ENCODE peak calls at places on chromosomes 7 and 10, in nine cellular contexts. N is H4; C is HuH-7; T is activated CD4-positive, alpha-beta T cell treated with anti-CD3 and anti-CD28 coated beads for 4 hours; X is NB4; A is WERI-Rb-1; I is hippocampal formation; Z is ovary; M is EL. E is an unnamed sample.
A peak's percentile ranks its signal among the peaks of the same experiment; 100 is the strongest.

GRCh38 chr7:41110186-41110585 is 592.7 kb downstream of the INHBA start:
- DNase-seq in N (no peak), C (no peak), T (no peak), X (no peak), A (no peak), I (no peak), Z (no peak), M (peak; percentile 74), E (no peak)

GRCh38 chr10:33157108-33157507 is 177.4 kb downstream of the NRP1 start:
- DNase-seq in N (peak; percentile 16), C (no peak), T (no peak), X (peak; percentile 67), A (no peak), I (no peak), Z (no peak), M (peak; percentile 73), E (no peak)

GRCh38 chr10:58175990-58176910 is 91.4 kb downstream of the IPMK start:
- DNase-seq in N (no peak), C (no peak), T (no peak), X (peak; percentile 22), A (no peak), I (no peak), Z (no peak), M (peak; percentile 17), E (no peak)

GRCh38 chr7:115363916-115364315 is 442.0 kb downstream of the MDFIC start:
- DNase-seq in N (no peak), C (no peak), T (no peak), X (no peak), A (no peak), I (no peak), Z (no peak), M (peak; percentile 9), E (no peak)

GRCh38 chr7:23523486-23524075 is 8.2 kb downstream of the TRA2A start:
- DNase-seq in N (no peak), C (no peak), T (no peak), X (no peak), A (no peak), I (no peak), Z (no peak), M (no peak), E (no peak)

GRCh38 chr7:70568674-70569334 is 563.1 kb upstream of the GALNT17 start:
- DNase-seq in N (no peak), C (no peak), T (no peak), X (no peak), A (no peak), I (no peak), Z (no peak), M (no peak), E (no peak)

GRCh38 chr7:69668339-69668738 is 70.1 kb downstream of the AUTS2 start:
- DNase-seq in N (no peak), C (no peak), T (no peak), X (no peak), A (no peak), I (no peak), Z (no peak), M (no peak), E (no peak)

GRCh38 chr10:53952698-53953097 is 848.3 kb downstream of the PCDH15 start:
- DNase-seq in N (no peak), C (no peak), T (no peak), X (no peak), A (no peak), I (no peak), Z (no peak), M (no peak), E (no peak)

GRCh38 chr7:13077466-13077865 is 390.0 kb downstream of the ARL4A start:
- DNase-seq in N (peak; percentile 48), C (no peak), T (no peak), X (no peak), A (no peak), I (no peak), Z (no peak), M (peak; percentile 76), E (no peak)

GRCh38 chr10:81414038-81414437 is 461.0 kb upstream of the NRG3 start:
- DNase-seq in N (peak; percentile 19), C (no peak), T (no peak), X (peak; percentile 6), A (peak; percentile 63), I (no peak), Z (no peak), M (no peak), E (no peak)

GRCh38 chr10:69070951-69071350 is 17.0 kb upstream of the SRGN start:
- DNase-seq in N (no peak), C (no peak), T (no peak), X (no peak), A (no peak), I (no peak), Z (no peak), M (no peak), E (no peak)

GRCh38 chr7:130893441-130893894 is 159.5 kb upstream of the KLF14 start:
- DNase-seq in N (no peak), C (no peak), T (no peak), X (no peak), A (no peak), I (peak; percentile 65), Z (no peak), M (peak; percentile 63), E (no peak)

GRCh38 chr7:540997-541396 is 21.4 kb upstream of the PDGFA start:
- DNase-seq in N (no peak), C (no peak), T (no peak), X (peak; percentile 72), A (no peak), I (no peak), Z (no peak), M (no peak), E (no peak)

GRCh38 chr7:106009511-106010226 is 46.6 kb downstream of the CDHR3 start:
- DNase-seq in N (peak; percentile 97), C (peak; percentile 91), T (peak; percentile 80), X (peak; percentile 66), A (peak; percentile 73), I (peak; percentile 62), Z (peak; percentile 76), M (peak; percentile 98), E (peak; percentile 40)

GRCh38 chr10:124354411-124355382 is 64.0 kb downstream of the OAT start:
- DNase-seq in N (peak; percentile 56), C (peak; percentile 81), T (peak; percentile 26), X (peak; percentile 92), A (peak; percentile 47), I (no peak), Z (peak; percentile 76), M (peak; percentile 75), E (no peak)

GRCh38 chr10:34434119-34434594 is 380.9 kb downstream of the PARD3 start:
- DNase-seq in N (no peak), C (no peak), T (no peak), X (peak; percentile 6), A (no peak), I (no peak), Z (no peak), M (peak; percentile 70), E (no peak)

GRCh38 chr7:2652736-2653060 is 20.9 kb downstream of the TTYH3 start:
- DNase-seq in N (no peak), C (no peak), T (no peak), X (no peak), A (no peak), I (no peak), Z (no peak), M (no peak), E (no peak)

GRCh38 chr10:132319853-132320669 is 11.9 kb upstream of the LRRC27 start:
- DNase-seq in N (peak; percentile 97), C (peak; percentile 60), T (no peak), X (peak; percentile 95), A (no peak), I (no peak), Z (no peak), M (peak; percentile 83), E (no peak)

GRCh38 chr10:107718868-107719267 is 554.4 kb upstream of the SORCS1 start:
- DNase-seq in N (no peak), C (no peak), T (no peak), X (no peak), A (no peak), I (no peak), Z (no peak), M (no peak), E (no peak)

GRCh38 chr7:90532231-90532929 is 62.9 kb downstream of the PTTG1IP2 start:
- DNase-seq in N (no peak), C (no peak), T (no peak), X (no peak), A (no peak), I (no peak), Z (no peak), M (no peak), E (no peak)

GRCh38 chr7:37824987-37825509 is 23.3 kb upstream of the NME8 start:
- DNase-seq in N (no peak), C (no peak), T (no peak), X (no peak), A (no peak), I (no peak), Z (no peak), M (no peak), E (no peak)

GRCh38 chr7:81685263-81685868 is 84.5 kb downstream of the HGF start:
- DNase-seq in N (no peak), C (no peak), T (no peak), X (no peak), A (no peak), I (no peak), Z (no peak), M (no peak), E (no peak)

GRCh38 chr7:2260820-2261219 is 18.8 kb downstream of the NUDT1 start:
- DNase-seq in N (peak; percentile 72), C (no peak), T (no peak), X (no peak), A (no peak), I (no peak), Z (no peak), M (peak; percentile 34), E (no peak)

GRCh38 chr10:8365935-8366911 is 311.7 kb downstream of the GATA3 start:
- DNase-seq in N (peak; percentile 80), C (no peak), T (peak; percentile 51), X (no peak), A (no peak), I (no peak), Z (no peak), M (peak; percentile 47), E (no peak)

GRCh38 chr10:71369602-71370001 is 27.1 kb upstream of the CDH23 start:
- DNase-seq in N (no peak), C (no peak), T (no peak), X (no peak), A (no peak), I (no peak), Z (no peak), M (no peak), E (no peak)